ENCODE peak calls at places on chromosome 20, in seven cellular contexts. Q is fibroblast of lung; E is transverse colon; R is CD8-positive, alpha-beta T cell; X is PC-3; Y is breast epithelium; G is lung. K is an unnamed sample. For H3K4me1, the result is how much of the 10 kb centered on the place peaks cover.

GRCh38 chr20:38084425-38084951 is 50.9 kb downstream of the RPRD1B start:
- DNase-seq in Q (peak), E (no peak), R (no peak), X (no peak), Y (no peak), G (no peak), K (no peak)

GRCh38 chr20:10404959-10405530 is 29.0 kb downstream of the MKKS start:
- DNase-seq in Q (no peak), E (no peak), R (no peak), X (no peak), Y (no peak), G (no peak), K (no peak)

GRCh38 chr20:53678990-53679596 is 85.5 kb upstream of the ZNF217 start:
- DNase-seq in Q (no peak), E (no peak), R (no peak), X (no peak), Y (no peak), G (no peak), K (no peak)

GRCh38 chr20:24675651-24676352 is 206.4 kb downstream of the SYNDIG1 start:
- DNase-seq in Q (no peak), E (no peak), R (no peak), X (no peak), Y (peak), G (no peak), K (no peak)

GRCh38 chr20:44650777-44651493 is 564 bp downstream of the ADA start:
- DNase-seq in Q (no peak), E (no peak), R (peak), X (no peak), Y (no peak), G (no peak), K (no peak)

GRCh38 chr20:29427201-29428060 is 1830.0 kb upstream of the DEFB115 start:
- DNase-seq in Q (no peak), E (no peak), R (no peak), X (no peak), Y (no peak), G (no peak), K (no peak)

GRCh38 chr20:39861381-39861780 is 827.7 kb downstream of the MAFB start:
- DNase-seq in Q (no peak), E (no peak), R (no peak), X (no peak), Y (no peak), G (no peak), K (no peak)

GRCh38 chr20:6783752-6784725 is 16.6 kb downstream of the BMP2 start:
- DNase-seq in Q (peak), E (peak), R (no peak), X (no peak), Y (no peak), G (no peak), K (no peak)

GRCh38 chr20:44253528-44253927 is 6.4 kb downstream of the GDAP1L1 start:
- DNase-seq in Q (no peak), E (no peak), R (no peak), X (no peak), Y (no peak), G (no peak), K (no peak)

GRCh38 chr20:8132632-8133587 is 844 bp downstream of the PLCB1 start:
- DNase-seq in Q (peak), E (peak), R (no peak), X (no peak), Y (peak), G (peak), K (peak)

GRCh38 chr20:16701296-16701695 is 28.5 kb upstream of the SNRPB2 start:
- DNase-seq in Q (no peak), E (no peak), R (no peak), X (peak), Y (no peak), G (no peak), K (no peak)

GRCh38 chr20:57048027-57048869 is 218.2 kb downstream of the BMP7 start:
- DNase-seq in Q (no peak), E (peak), R (no peak), X (peak), Y (no peak), G (no peak), K (no peak)

GRCh38 chr20:53643031-53643832 is 49.6 kb upstream of the ZNF217 start:
- DNase-seq in Q (peak), E (peak), R (peak), X (peak), Y (no peak), G (peak), K (no peak)

GRCh38 chr20:5919634-5920544 is 30.4 kb downstream of the TRMT6 start:
- DNase-seq in Q (peak), E (no peak), R (no peak), X (peak), Y (no peak), G (no peak), K (no peak)

GRCh38 chr20:33816191-33816590 is 5.0 kb downstream of the CHMP4B start:
- DNase-seq in Q (no peak), E (no peak), R (no peak), X (no peak), Y (no peak), G (no peak), K (no peak)

GRCh38 chr20:44917399-44917798 is 7.5 kb downstream of the PABPC1L start:
- DNase-seq in Q (no peak), E (no peak), R (no peak), X (no peak), Y (no peak), G (no peak), K (no peak)

GRCh38 chr20:47188540-47188939 is 168.0 kb downstream of the ZMYND8 start:
- DNase-seq in Q (no peak), E (no peak), R (no peak), X (no peak), Y (no peak), G (no peak), K (no peak)

DNA sequence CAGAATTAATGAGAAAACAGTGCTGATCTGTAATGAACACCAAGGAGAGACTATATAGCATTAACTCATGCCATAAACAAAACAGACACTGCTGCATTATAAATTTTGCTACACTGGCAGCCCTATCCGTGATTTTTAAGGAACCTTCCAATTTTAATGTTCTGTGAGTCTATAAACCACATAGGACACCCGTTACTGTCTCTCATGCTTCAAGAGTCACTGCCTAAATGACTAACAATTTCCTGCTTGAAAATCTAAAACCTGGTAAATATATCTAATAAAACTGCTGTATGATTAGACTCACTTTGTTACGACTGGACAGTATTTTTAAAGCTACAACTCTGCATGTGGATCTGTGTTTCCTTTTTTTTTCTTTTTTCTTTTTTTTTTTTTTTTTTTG is 8.7 kb downstream of the CHD6 start:
- DNase-seq in Q (no peak), E (no peak), R (no peak), X (no peak), Y (no peak), G (no peak), K (no peak)
- H3K4me1 ChIP-seq in Q (under half), E (under half), R (under half), X (under half), Y (under half), G (under half), K (under half)

DNA sequence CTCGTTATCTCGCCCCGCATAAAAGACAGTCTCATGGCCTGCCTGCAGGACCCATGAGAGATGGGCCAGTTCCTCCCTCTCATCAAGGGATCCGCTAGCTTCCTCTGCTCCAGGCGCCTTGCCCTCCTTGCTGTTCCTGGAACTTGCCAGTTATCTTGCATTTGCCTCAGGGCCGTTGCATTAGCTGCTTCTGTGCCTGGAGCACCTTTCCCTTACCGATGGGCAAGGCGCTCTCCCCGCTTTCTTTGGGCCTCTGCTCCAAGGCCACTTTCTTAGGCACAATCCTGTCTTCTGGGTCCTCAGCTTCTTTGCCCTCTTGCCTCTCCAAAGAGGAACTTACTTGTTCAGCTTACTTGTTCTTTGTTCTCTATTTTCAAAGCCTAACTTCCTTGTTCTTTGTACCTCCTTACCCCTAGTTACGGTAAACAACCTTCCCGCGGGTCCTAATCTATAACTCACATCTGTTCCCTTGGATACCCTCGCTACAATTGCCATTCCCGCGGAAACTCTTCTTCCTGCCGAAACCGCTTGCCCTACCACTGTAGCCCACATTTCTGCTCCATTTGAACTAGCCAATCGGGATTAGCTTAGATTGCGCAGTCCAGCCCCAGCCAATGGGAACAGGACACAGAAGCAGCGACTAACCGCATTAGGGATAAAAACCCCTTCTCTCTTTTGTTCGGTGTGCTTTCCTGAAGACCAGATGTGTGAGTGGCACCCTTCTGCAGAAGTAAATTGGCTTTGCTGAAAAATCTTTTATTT is 887 bp upstream of the NSFL1C start:
- DNase-seq in Q (no peak), E (peak), R (no peak), X (no peak), Y (no peak), G (peak), K (peak)
- H3K4me3 ChIP-seq in Q (no peak), E (no peak), R (peak), X (peak), Y (peak), G (peak), K (no peak)

GRCh38 chr20:36587388-36588136 is 14.2 kb downstream of the TGIF2 start:
- DNase-seq in Q (no peak), E (no peak), R (no peak), X (no peak), Y (no peak), G (no peak), K (no peak)

GRCh38 chr20:36591281-36591680 is 14.3 kb upstream of the RAB5IF start:
- DNase-seq in Q (no peak), E (no peak), R (no peak), X (no peak), Y (no peak), G (no peak), K (no peak)

GRCh38 chr20:36593347-36593746 is 12.2 kb upstream of the RAB5IF start:
- DNase-seq in Q (no peak), E (no peak), R (no peak), X (no peak), Y (no peak), G (no peak), K (no peak)

DNA sequence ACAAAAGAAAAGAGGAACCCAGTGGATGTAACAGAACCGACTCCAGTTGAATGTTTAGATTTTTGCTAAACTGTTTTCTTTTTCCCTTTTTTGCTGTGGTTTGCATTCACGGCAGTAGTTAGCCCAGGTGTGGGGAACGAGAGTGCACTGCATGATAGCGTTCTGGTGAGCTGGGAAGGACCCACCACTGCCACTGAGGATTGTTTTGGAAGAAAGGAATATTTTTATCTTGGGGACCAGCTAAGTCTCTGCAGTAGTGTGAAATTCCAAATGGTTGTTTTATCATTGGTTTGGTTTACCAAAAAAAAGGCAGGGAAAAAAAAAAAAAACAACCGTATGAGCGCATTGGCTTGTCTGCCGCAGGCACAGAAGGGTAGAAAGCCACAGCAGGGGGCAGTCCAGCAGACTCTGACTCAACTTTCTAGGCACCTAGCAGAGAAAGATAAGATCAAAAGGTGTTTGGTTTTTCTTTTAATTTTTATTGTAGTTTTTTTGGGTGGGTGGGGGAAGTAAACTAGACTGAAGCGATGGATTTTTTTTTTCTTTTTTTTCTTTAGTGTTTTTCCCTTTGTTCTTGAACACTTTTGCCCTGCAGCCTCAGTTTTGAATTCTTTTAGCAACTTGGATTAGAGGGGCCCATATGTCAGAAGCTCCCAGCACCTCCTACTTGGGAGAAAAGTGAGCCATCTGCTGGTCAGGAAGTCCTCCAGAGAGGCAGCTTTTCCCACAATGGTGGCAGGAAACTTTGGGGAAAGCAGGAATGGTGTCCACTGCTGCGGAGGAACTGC is 13.5 kb upstream of the RAB5IF start:
- DNase-seq in Q (no peak), E (no peak), R (no peak), X (peak), Y (no peak), G (no peak), K (no peak)
- TF ChIP-seq CTCF in Q (peak), E (no peak), R (no peak), X (peak), Y (no peak), G (no peak), K (no peak)

GRCh38 chr20:50111829-50112495 is 988 bp downstream of the UBE2V1 start:
- DNase-seq in Q (no peak), E (no peak), R (no peak), X (no peak), Y (no peak), G (no peak), K (no peak)
- H3K4me1 ChIP-seq in Q (under half), E (half or more), R (half or more), X (half or more), Y (under half), G (under half), K (under half)

DNA sequence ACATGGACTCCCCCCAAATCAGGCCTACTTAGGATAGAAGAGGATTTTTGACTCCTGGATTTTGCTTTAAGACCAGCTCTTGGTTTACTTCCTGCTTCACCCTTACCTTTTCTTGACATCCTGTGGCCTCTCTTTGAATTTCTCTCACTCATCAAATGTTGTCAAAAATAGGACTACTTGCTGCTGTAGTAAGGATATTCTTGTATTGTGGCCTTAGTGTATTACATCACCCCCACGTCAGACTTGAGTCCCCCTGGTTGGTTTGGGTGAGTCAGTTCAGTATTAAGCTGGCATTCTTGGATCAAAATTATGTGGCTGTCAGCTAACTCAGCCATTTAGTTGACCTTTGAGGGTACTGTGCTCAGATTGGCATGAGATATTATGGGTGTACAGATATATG is 1.1 kb downstream of the TPX2 start:
- DNase-seq in Q (peak), E (no peak), R (no peak), X (peak), Y (no peak), G (no peak), K (no peak)
- H3K4me3 ChIP-seq in Q (peak), E (no peak), R (no peak), X (peak), Y (no peak), G (no peak), K (no peak)

DNA sequence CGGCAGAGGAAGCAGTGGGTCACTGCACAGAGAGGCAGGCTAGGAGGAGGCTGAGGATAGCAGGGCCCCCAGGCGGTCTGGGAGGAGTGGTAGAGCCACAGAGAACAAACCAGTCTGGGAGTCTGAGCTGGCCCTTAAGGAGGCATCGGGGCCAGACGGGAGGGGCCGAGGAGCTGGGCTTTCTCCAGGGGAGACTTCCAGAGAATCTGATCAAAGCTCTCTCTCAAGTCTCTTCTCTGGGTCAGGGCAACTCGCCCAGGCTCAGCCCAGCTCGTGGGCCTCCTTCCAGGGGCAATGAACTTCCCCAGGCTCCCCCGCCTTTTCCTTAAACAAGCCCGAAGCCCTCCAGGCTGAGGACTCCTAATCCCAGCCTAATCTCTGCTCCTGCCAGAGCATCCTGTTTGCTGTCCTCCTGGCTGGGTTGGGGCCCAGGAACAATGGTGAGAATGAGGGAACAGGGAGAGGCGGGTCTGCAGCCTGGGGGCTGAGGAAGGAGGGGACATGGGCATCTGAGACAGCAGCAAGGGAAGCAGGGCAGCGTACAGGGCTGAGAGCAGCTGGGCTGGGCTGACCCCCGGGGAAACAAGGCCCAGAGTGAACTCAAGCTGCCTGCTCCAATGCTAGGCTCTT is 173.6 kb downstream of the ANKRD60 start:
- DNase-seq in Q (no peak), E (peak), R (no peak), X (no peak), Y (peak), G (no peak), K (no peak)
- TF ChIP-seq CTCF in Q (no peak), E (no peak), R (no peak), X (no peak), Y (no peak), G (no peak), K (no peak)

GRCh38 chr20:13426870-13427269 is 205.8 kb downstream of the ISM1 start:
- DNase-seq in Q (peak), E (no peak), R (no peak), X (no peak), Y (no peak), G (no peak), K (no peak)
- H3K4me1 ChIP-seq in Q (under half), E (under half), R (under half), X (under half), Y (under half), G (under half), K (under half)